ENCODE peak calls at places on chromosomes 7 and 10, in four cellular contexts. A, X, S and M are unnamed samples.

GRCh38 chr10:44006826-44007225 is 358.1 kb upstream of the ZNF32 start:
- DNase-seq in X (no peak), S (no peak), A (no peak), M (no peak)

GRCh38 chr10:130727766-130728490 is 583.6 kb downstream of the TCERG1L start:
- DNase-seq in S (no peak), A (no peak), X (no peak), M (no peak)

GRCh38 chr7:29091722-29092121 is 54.6 kb downstream of the CPVL start:
- DNase-seq in X (no peak), S (no peak), A (no peak), M (peak)

GRCh38 chr10:127236266-127236665 is 39.9 kb upstream of the INSYN2A start:
- DNase-seq in S (no peak), X (no peak), A (no peak), M (no peak)

GRCh38 chr10:13439771-13440708 is 88.8 kb downstream of the BEND7 start:
- DNase-seq in S (no peak), A (peak), X (no peak), M (peak)

GRCh38 chr7:41367967-41368882 is 334.7 kb downstream of the INHBA start:
- DNase-seq in S (no peak), A (no peak), X (no peak), M (no peak)

GRCh38 chr7:26813426-26813825 is 51.0 kb downstream of the SKAP2 start:
- DNase-seq in A (no peak), S (no peak), X (no peak), M (no peak)

GRCh38 chr10:123132576-123133477 is 2.9 kb upstream of the HMX3 start:
- DNase-seq in S (no peak), A (peak), X (no peak), M (peak)

GRCh38 chr7:154666768-154667167 is 336.2 kb downstream of the PAXIP1 start:
- DNase-seq in X (no peak), S (no peak), A (no peak), M (no peak)

GRCh38 chr7:13989138-13989943 is at the start of gene ETV1:
- DNase-seq in X (no peak), A (peak), S (peak), M (no peak)

GRCh38 chr10:27564381-27564780 is 60.3 kb downstream of the RAB18 start:
- DNase-seq in S (no peak), X (no peak), A (no peak), M (no peak)

GRCh38 chr7:109003742-109004141 is 434.1 kb downstream of the DNAJB9 start:
- DNase-seq in A (no peak), X (no peak), S (no peak), M (no peak)

GRCh38 chr10:47184273-47184672 is 115.7 kb upstream of the GDF10 start:
- DNase-seq in X (no peak), S (no peak), A (no peak), M (no peak)

GRCh38 chr7:49703876-49704275 is 69.6 kb upstream of the VWC2 start:
- DNase-seq in S (no peak), A (no peak), X (no peak), M (no peak)

GRCh38 chr7:75776295-75776971 is 4.4 kb upstream of the CCL26 start:
- DNase-seq in S (no peak), X (peak), A (no peak), M (no peak)

GRCh38 chr7:37833107-37833817 is 15.1 kb upstream of the NME8 start:
- DNase-seq in A (peak), X (no peak), S (no peak), M (peak)

GRCh38 chr7:15508258-15508657 is 53.6 kb downstream of the AGMO start:
- DNase-seq in S (no peak), X (no peak), A (no peak), M (no peak)

GRCh38 chr7:70271617-70272081 is 673.4 kb downstream of the AUTS2 start:
- DNase-seq in X (no peak), A (no peak), S (no peak), M (no peak)

GRCh38 chr10:101415884-101416283 is 61.9 kb downstream of the BTRC start:
- DNase-seq in S (no peak), A (no peak), X (no peak), M (no peak)

GRCh38 chr10:18334116-18334867 is 194.1 kb downstream of the CACNB2 start:
- DNase-seq in X (no peak), S (no peak), A (no peak), M (no peak)

GRCh38 chr7:78437118-78437517 is 638.5 kb downstream of the PHTF2 start:
- DNase-seq in S (no peak), X (peak), A (no peak), M (no peak)

GRCh38 chr7:130865408-130866236 is 131.6 kb upstream of the KLF14 start:
- DNase-seq in S (no peak), A (no peak), X (no peak), M (no peak)

GRCh38 chr7:157552295-157552993 is 215.6 kb downstream of the DNAJB6 start:
- DNase-seq in A (no peak), X (no peak), S (no peak), M (no peak)

GRCh38 chr7:157851501-157852067 is 514.8 kb downstream of the DNAJB6 start:
- DNase-seq in A (peak), X (no peak), S (no peak), M (no peak)

GRCh38 chr10:92688927-92689662 is 660 bp upstream of the HHEX start:
- DNase-seq in S (peak), X (no peak), A (no peak), M (peak)

GRCh38 chr10:79068203-79068561 is 584 bp upstream of the ZMIZ1 start:
- DNase-seq in A (no peak), S (peak), X (no peak), M (no peak)

GRCh38 chr10:99695761-99696160 is 36.2 kb downstream of the COX15 start:
- DNase-seq in S (no peak), X (no peak), A (no peak), M (no peak)

GRCh38 chr10:126062132-126063032 is 166.0 kb downstream of the FANK1 start:
- DNase-seq in A (peak), X (peak), S (peak), M (no peak)

GRCh38 chr10:31578181-31578852 is 259.3 kb downstream of the ZEB1 start:
- DNase-seq in A (no peak), S (no peak), X (no peak), M (no peak)

GRCh38 chr7:1169409-1170368 is 9.7 kb upstream of the ZFAND2A start:
- DNase-seq in X (no peak), S (peak), A (peak), M (peak)

DNA sequence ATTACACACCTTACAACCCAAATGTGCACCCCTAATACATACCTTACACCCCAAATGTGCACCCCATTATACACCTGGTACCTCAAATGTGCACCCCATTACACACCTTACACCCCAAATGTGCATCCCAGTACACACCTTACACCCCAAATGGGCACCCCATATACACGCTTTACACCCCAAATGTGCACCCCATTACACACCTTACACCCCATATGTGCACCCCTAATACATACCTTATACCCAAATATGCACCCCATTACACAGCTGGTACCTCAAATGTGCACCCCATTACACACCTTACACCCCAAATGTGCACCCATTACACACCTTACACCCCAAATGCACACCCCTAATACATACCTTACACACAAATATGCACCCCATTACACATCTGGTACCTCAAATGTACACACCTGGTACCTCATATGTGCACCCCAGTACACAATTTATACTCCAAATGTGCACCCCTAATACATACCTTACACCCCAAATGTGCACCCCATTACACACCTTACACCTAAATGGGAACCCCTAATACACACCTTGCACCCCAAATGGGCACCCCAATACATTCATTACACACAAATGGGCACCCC is 106.3 kb downstream of the KLF6 start:
- DNase-seq in S (no peak), X (no peak), A (no peak), M (no peak)
- TF ChIP-seq CTCF in S (no peak), X (no peak), A (no peak), M (no peak)

GRCh38 chr10:60778214-60778977 is at the start of gene CDK1:
- DNase-seq in A (peak), S (peak), X (peak), M (peak)

GRCh38 chr10:60778978-60779668 is 845 bp downstream of the CDK1 start:
- DNase-seq in X (no peak), S (no peak), A (no peak), M (no peak)

GRCh38 chr10:60781678-60782077 is 3.4 kb downstream of the CDK1 start:
- DNase-seq in X (no peak), S (no peak), A (no peak), M (no peak)

GRCh38 chr10:60777696-60778213 is 523 bp upstream of the CDK1 start:
- DNase-seq in X (no peak), A (no peak), S (no peak), M (no peak)
- TF ChIP-seq CTCF in X (no peak), A (no peak), S (no peak), M (no peak)

GRCh38 chr10:118827466-118828155 is 72.8 kb upstream of the CACUL1 start:
- DNase-seq in X (no peak), A (no peak), S (no peak), M (no peak)
- TF ChIP-seq CTCF in X (no peak), A (no peak), S (no peak), M (no peak)

GRCh38 chr10:119931873-119932272 is 39.3 kb downstream of the SEC23IP start:
- DNase-seq in S (no peak), X (no peak), A (no peak), M (no peak)

GRCh38 chr10:119928411-119928810 is 35.9 kb downstream of the SEC23IP start:
- DNase-seq in X (no peak), A (no peak), S (no peak), M (no peak)

GRCh38 chr10:119932631-119933030 is 40.1 kb downstream of the SEC23IP start:
- DNase-seq in X (no peak), A (no peak), S (no peak), M (no peak)

GRCh38 chr10:119933179-119933578 is 40.6 kb downstream of the SEC23IP start:
- DNase-seq in S (no peak), A (no peak), X (no peak), M (no peak)
- TF ChIP-seq CTCF in S (no peak), A (no peak), X (peak), M (no peak)

DNA sequence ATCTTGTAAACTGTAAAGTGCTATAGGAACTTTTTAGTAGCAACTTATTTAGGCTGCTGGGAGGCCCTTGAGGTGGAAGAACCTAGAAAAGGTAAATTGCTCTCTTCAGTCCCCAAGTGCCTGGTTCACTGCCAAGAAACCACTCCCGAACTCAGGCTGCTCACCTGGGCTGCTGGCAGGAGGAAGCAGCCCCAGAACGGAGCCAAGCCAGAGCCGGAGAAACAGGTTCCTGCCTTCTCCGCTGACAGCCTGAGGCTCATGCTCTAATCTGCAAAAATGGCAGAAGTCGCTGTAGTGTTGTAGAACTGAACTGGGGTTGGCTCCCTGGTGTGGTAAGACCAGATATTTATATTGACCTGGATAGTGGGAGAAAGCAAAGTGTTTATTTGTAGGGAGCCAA is 136.0 kb downstream of the CUL2 start:
- DNase-seq in X (no peak), A (no peak), S (no peak), M (no peak)
- TF ChIP-seq CTCF in X (no peak), A (no peak), S (no peak), M (no peak)